ENCODE peak calls at places on chromosomes 2 and 18, in six cellular contexts. P, S, R, O, A and K are unnamed samples.
A peak's percentile ranks its signal among the peaks of the same experiment; 100 is the strongest.

GRCh38 chr2:102001767-102002142 is 10.0 kb downstream of the IL1R2 start:
- DNase-seq in O (no peak), P (no peak), A (no peak), S (no peak), R (no peak), K (no peak)

GRCh38 chr2:88452151-88452851 is at the start of gene FOXI3:
- DNase-seq in P (no peak), R (peak; percentile 65), A (no peak), S (no peak), O (no peak), K (no peak)

GRCh38 chr18:35345460-35345921 is 1.3 kb upstream of the ZNF24 start:
- DNase-seq in R (peak; percentile 34), O (no peak), P (no peak), A (no peak), S (no peak), K (no peak)

GRCh38 chr2:105803337-105803736 is 58.6 kb downstream of the NCK2 start:
- DNase-seq in A (no peak), P (no peak), S (no peak), R (no peak), O (no peak), K (no peak)

GRCh38 chr2:104852161-104852689 is 1.7 kb upstream of the POU3F3 start:
- DNase-seq in O (no peak), A (no peak), S (no peak), P (no peak), R (peak; percentile 57), K (no peak)

GRCh38 chr18:21831413-21831831 is 90.8 kb downstream of the MIB1 start:
- DNase-seq in R (peak; percentile 19), O (peak; percentile 53), P (peak; percentile 29), S (no peak), A (peak; percentile 22), K (no peak)

GRCh38 chr2:223954401-223954800 is 2.9 kb upstream of the MRPL44 start:
- DNase-seq in A (peak; percentile 79), O (peak; percentile 94), P (peak; percentile 75), S (peak; percentile 54), R (no peak), K (no peak)

GRCh38 chr18:79540161-79540913 is 139.3 kb upstream of the CTDP1 start:
- DNase-seq in S (no peak), O (no peak), R (no peak), A (peak; percentile 25), P (no peak), K (no peak)

GRCh38 chr2:157404363-157404762 is 39.5 kb downstream of the CYTIP start:
- DNase-seq in A (no peak), P (peak; percentile 3), S (no peak), R (no peak), O (no peak), K (no peak)

GRCh38 chr2:46335966-46336436 is 38.8 kb downstream of the EPAS1 start:
- DNase-seq in A (peak; percentile 51), R (no peak), P (no peak), O (no peak), S (no peak), K (no peak)

GRCh38 chr18:42447688-42448087 is 492.7 kb downstream of the PIK3C3 start:
- DNase-seq in R (no peak), A (no peak), O (no peak), P (no peak), S (no peak), K (no peak)

GRCh38 chr18:63263444-63263843 is 56.1 kb downstream of the BCL2 start:
- DNase-seq in S (no peak), A (no peak), R (no peak), O (no peak), P (no peak), K (no peak)

GRCh38 chr2:230441188-230441897 is 25.3 kb downstream of the SP100 start:
- DNase-seq in P (no peak), A (peak; percentile 83), S (no peak), R (no peak), O (peak; percentile 22), K (no peak)

GRCh38 chr2:102238778-102239177 is 52.0 kb downstream of the IL1RL2 start:
- DNase-seq in S (no peak), A (no peak), P (no peak), O (no peak), R (no peak), K (peak; percentile 2)

GRCh38 chr18:812123-812672 is at the start of gene YES1:
- DNase-seq in R (peak; percentile 84), P (no peak), O (peak; percentile 49), S (peak; percentile 74), A (peak; percentile 69), K (peak; percentile 88)

GRCh38 chr2:164151518-164151917 is 415.7 kb upstream of the FIGN start:
- DNase-seq in S (no peak), O (no peak), R (no peak), P (no peak), A (no peak), K (no peak)

GRCh38 chr2:150292807-150293206 is 194.7 kb downstream of the RND3 start:
- DNase-seq in P (no peak), R (no peak), S (no peak), A (peak; percentile 54), O (peak; percentile 4), K (no peak)

GRCh38 chr2:219294356-219295351 is 14.5 kb downstream of the PTPRN start:
- DNase-seq in S (peak; percentile 72), O (peak; percentile 60), A (peak; percentile 66), P (no peak), R (peak; percentile 92), K (peak; percentile 90)

GRCh38 chr2:227447606-227448005 is 24.4 kb upstream of the AGFG1 start:
- DNase-seq in A (peak; percentile 70), R (no peak), P (peak; percentile 27), O (peak; percentile 33), S (no peak), K (no peak)

GRCh38 chr2:147033046-147033445 is 811.8 kb upstream of the ACVR2A start:
- DNase-seq in S (no peak), P (no peak), O (peak; percentile 33), R (no peak), A (no peak), K (no peak)

GRCh38 chr2:174399171-174399570 is 3.6 kb downstream of the SCRN3 start:
- DNase-seq in O (no peak), A (peak; percentile 42), P (no peak), S (no peak), R (no peak), K (no peak)

GRCh38 chr2:174400853-174401252 is 5.3 kb downstream of the SCRN3 start:
- DNase-seq in P (no peak), A (no peak), R (no peak), O (no peak), S (no peak), K (no peak)

GRCh38 chr2:174397773-174398172 is 2.2 kb downstream of the SCRN3 start:
- DNase-seq in R (no peak), S (no peak), A (no peak), P (no peak), O (no peak), K (no peak)

GRCh38 chr2:174392706-174393105 is 2.8 kb upstream of the SCRN3 start:
- DNase-seq in O (no peak), P (no peak), S (no peak), A (no peak), R (no peak), K (no peak)

DNA sequence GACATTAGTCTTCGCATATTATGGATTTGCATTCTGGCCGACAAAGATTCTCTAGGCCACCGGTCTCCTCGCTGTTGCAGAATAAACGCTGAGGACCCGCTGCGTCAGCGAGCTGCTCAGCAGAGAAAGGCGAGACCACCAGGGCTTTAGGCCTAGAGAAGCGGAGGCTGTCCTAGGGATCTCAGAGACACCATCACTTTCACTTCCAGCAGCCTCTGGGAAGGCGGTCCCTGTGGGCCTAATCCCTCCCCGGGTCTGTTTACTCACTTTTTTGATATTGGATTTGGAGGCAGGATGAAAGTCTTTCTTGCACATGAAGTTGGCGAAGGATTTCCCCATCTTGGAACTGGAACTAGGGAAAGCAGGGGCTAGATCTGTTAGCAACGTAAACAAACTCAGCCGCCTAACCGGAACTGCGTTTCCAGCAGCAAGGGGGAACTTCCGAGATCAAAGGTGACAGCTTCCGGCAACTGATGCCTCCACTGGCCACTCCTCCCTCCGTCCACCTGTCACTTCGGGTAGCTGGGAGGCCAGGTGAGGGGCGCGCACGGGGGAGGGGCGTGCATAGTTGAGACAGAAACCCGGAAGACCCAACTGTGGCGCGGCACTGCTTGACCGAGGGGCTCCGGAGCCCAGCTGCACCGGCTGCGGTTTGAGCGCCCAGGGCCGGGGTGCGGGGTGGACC is at the start of gene SCRN3:
- DNase-seq in P (no peak), R (peak; percentile 98), S (peak; percentile 44), A (peak; percentile 70), O (peak; percentile 70), K (peak; percentile 80)
- TF ChIP-seq CTCF in P (no peak), R (no peak), S (no peak), A (no peak), O (no peak), K (no peak)

DNA sequence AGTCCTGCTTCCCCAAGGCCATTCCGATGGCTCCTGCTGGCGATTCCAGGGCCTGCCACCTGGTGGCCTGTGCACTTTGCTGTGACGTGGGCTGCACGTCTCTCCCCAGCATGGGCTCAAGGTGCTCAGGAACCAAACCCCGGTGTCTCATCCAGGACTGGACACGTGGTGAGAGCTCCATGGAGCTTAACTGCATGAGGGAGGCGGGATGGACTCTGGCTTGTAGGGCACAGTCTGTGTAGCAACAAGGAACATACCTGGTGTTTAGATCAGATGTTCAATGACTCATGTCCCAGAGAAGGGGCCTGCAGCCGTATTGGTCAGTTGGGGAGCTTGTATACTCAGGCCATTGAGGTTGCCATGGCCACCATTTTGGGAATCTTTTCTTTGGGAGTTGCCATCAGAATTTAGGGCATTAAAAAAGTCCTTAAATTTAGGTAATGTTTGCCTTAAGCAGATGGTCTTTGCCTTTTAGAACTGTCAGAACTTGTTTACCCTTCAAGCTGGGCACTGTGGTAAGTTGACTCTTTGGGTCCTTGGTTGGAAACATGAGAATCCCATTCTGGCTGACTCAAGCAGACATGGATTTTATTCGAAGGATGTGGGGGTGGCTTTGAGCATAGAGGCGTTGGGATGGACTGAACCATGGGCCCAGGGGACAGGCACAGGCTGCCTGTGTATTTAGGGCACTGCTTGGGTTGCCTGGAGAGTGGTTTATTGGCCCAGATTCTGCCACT is 21.0 kb downstream of the AGAP1 start:
- DNase-seq in A (no peak), R (peak; percentile 53), P (no peak), S (no peak), O (no peak), K (no peak)
- TF ChIP-seq CTCF in A (no peak), R (peak; percentile 61), P (no peak), S (no peak), O (peak; percentile 29), K (no peak)

GRCh38 chr18:73848656-73849055 is 299.0 kb downstream of the FBXO15 start:
- DNase-seq in R (no peak), O (peak; percentile 18), A (peak; percentile 88), P (peak; percentile 86), S (no peak), K (no peak)
- TF ChIP-seq CTCF in R (no peak), O (no peak), A (no peak), P (no peak), S (no peak), K (no peak)

DNA sequence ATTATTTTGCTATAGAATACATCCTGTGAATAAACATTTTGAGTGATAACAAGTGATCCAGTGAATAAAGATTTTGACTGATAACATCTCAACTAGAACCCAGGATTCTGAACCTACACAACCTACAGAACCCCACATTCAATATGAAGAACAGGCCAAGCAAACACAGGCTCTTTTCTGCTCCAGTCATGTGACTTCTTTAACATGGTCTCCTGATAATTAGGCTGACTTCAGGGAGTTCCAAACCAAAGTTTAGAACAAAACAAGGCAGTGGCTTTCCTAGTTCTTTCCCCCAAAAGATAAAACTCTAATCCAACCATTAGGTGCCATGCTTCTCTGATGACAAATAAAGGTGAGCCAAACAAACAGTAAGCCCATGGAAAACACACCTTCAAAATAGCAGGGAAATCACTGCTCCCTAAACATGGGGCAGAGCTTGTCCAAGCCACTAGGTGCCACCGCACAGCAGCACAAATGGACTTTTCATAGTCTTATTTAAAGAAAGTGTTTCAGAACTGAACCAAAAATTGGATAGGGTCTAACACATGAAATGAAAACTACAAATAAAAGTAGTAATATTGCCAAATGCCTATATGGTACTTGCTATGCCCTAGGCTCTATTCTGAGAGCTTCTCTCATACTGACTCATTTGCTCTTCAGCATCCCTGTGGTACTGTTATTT is 95.3 kb downstream of the EVA1A start:
- DNase-seq in S (no peak), P (no peak), O (peak; percentile 25), R (no peak), A (peak; percentile 53), K (no peak)
- TF ChIP-seq CTCF in S (no peak), P (peak; percentile 79), O (peak; percentile 81), R (peak; percentile 65), A (peak; percentile 77), K (peak; percentile 61)